ENCODE peak calls at places on chromosomes 12 and 14, in eight cellular contexts. One of them, this sample, is unnamed. For H3K9me3, the result is how much of the 10 kb centered on the place peaks cover.

GRCh38 chr12:70270108-70270507 is 26.9 kb downstream of the CNOT2 start:
- DNase-seq in testis: no peak
- DNase-seq in MG63: no peak
- DNase-seq in CD8-positive, alpha-beta memory T cell: no peak
- DNase-seq in HAP-1: no peak
- DNase-seq in heart right ventricle: no peak
- DNase-seq in GM23248: no peak
- DNase-seq in CD4-positive, alpha-beta T cell: no peak
- DNase-seq in this sample: no peak

GRCh38 chr12:63915105-63915830 is 70.8 kb downstream of the SRGAP1 start:
- DNase-seq in testis: no peak
- DNase-seq in MG63: peak
- DNase-seq in CD8-positive, alpha-beta memory T cell: no peak
- DNase-seq in HAP-1: peak
- DNase-seq in heart right ventricle: no peak
- DNase-seq in GM23248: peak
- DNase-seq in CD4-positive, alpha-beta T cell: no peak
- DNase-seq in this sample: no peak

GRCh38 chr12:6294533-6295186 is 15.8 kb upstream of the PLEKHG6 start:
- DNase-seq in testis: no peak
- DNase-seq in MG63: no peak
- DNase-seq in CD8-positive, alpha-beta memory T cell: no peak
- DNase-seq in HAP-1: peak
- DNase-seq in heart right ventricle: no peak
- DNase-seq in GM23248: peak
- DNase-seq in CD4-positive, alpha-beta T cell: no peak
- DNase-seq in this sample: no peak

GRCh38 chr14:102424520-102424919 is 61.8 kb downstream of the TECPR2 start:
- DNase-seq in testis: peak
- DNase-seq in MG63: no peak
- DNase-seq in CD8-positive, alpha-beta memory T cell: no peak
- DNase-seq in HAP-1: no peak
- DNase-seq in heart right ventricle: no peak
- DNase-seq in GM23248: no peak
- DNase-seq in CD4-positive, alpha-beta T cell: no peak
- DNase-seq in this sample: no peak

GRCh38 chr12:25266522-25266921 is 15.8 kb upstream of the KRAS start:
- DNase-seq in testis: no peak
- DNase-seq in MG63: no peak
- DNase-seq in CD8-positive, alpha-beta memory T cell: no peak
- DNase-seq in HAP-1: no peak
- DNase-seq in heart right ventricle: no peak
- DNase-seq in GM23248: peak
- DNase-seq in CD4-positive, alpha-beta T cell: no peak
- DNase-seq in this sample: no peak

GRCh38 chr12:11174022-11174421 is 3.0 kb downstream of the SMIM10L1 start:
- DNase-seq in testis: no peak
- DNase-seq in MG63: no peak
- DNase-seq in CD8-positive, alpha-beta memory T cell: no peak
- DNase-seq in HAP-1: peak
- DNase-seq in heart right ventricle: no peak
- DNase-seq in GM23248: peak
- DNase-seq in CD4-positive, alpha-beta T cell: no peak
- DNase-seq in this sample: no peak

GRCh38 chr14:87935895-87936294 is 57.1 kb downstream of the GALC start:
- DNase-seq in testis: no peak
- DNase-seq in MG63: no peak
- DNase-seq in CD8-positive, alpha-beta memory T cell: no peak
- DNase-seq in HAP-1: no peak
- DNase-seq in heart right ventricle: no peak
- DNase-seq in GM23248: no peak
- DNase-seq in CD4-positive, alpha-beta T cell: no peak
- DNase-seq in this sample: no peak

GRCh38 chr12:123491056-123491455 is 33.1 kb downstream of the SNRNP35 start:
- DNase-seq in testis: no peak
- DNase-seq in MG63: no peak
- DNase-seq in CD8-positive, alpha-beta memory T cell: no peak
- DNase-seq in HAP-1: no peak
- DNase-seq in heart right ventricle: no peak
- DNase-seq in GM23248: no peak
- DNase-seq in CD4-positive, alpha-beta T cell: no peak
- DNase-seq in this sample: no peak

GRCh38 chr14:90235179-90235976 is 21.0 kb upstream of the PSMC1 start:
- DNase-seq in testis: peak
- DNase-seq in MG63: peak
- DNase-seq in CD8-positive, alpha-beta memory T cell: peak
- DNase-seq in HAP-1: peak
- DNase-seq in heart right ventricle: peak
- DNase-seq in GM23248: peak
- DNase-seq in CD4-positive, alpha-beta T cell: peak
- DNase-seq in this sample: peak

GRCh38 chr12:46908236-46908935 is 82.6 kb upstream of the SLC38A4 start:
- DNase-seq in testis: no peak
- DNase-seq in MG63: peak
- DNase-seq in CD8-positive, alpha-beta memory T cell: no peak
- DNase-seq in HAP-1: no peak
- DNase-seq in heart right ventricle: no peak
- DNase-seq in GM23248: peak
- DNase-seq in CD4-positive, alpha-beta T cell: no peak
- DNase-seq in this sample: no peak

DNA sequence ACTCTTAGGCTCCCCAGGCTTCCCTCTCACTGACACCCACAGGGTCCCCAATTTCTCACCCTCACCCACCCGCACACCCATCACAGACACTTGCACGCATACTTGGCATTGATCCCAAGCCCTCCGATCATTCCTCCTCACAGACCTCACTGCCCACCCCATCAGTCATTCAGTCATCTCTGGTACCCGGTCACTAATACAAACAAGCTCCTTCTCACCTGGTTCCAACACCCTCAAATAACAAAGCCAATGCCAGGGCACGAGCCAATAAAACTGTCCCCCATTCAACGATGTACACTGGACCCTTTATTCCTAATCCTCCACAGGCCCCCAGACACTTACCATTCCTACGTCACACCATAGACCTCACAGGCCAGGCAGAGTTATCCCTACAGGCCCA is 2.3 kb downstream of the ZNF605 start:
- DNase-seq in testis: no peak
- DNase-seq in MG63: no peak
- DNase-seq in CD8-positive, alpha-beta memory T cell: no peak
- DNase-seq in HAP-1: no peak
- DNase-seq in heart right ventricle: no peak
- DNase-seq in GM23248: no peak
- DNase-seq in CD4-positive, alpha-beta T cell: no peak
- DNase-seq in this sample: no peak
- H3K9me3 ChIP-seq in testis: under half
- H3K9me3 ChIP-seq in MG63: under half
- H3K9me3 ChIP-seq in CD8-positive, alpha-beta memory T cell: under half
- H3K9me3 ChIP-seq in HAP-1: under half
- H3K9me3 ChIP-seq in heart right ventricle: under half
- H3K9me3 ChIP-seq in GM23248: under half
- H3K9me3 ChIP-seq in CD4-positive, alpha-beta T cell: under half
- H3K9me3 ChIP-seq in this sample: under half

GRCh38 chr12:8993827-8994226 is 4.5 kb downstream of the KLRG1 start:
- DNase-seq in testis: no peak
- DNase-seq in MG63: no peak
- DNase-seq in CD8-positive, alpha-beta memory T cell: no peak
- DNase-seq in HAP-1: no peak
- DNase-seq in heart right ventricle: no peak
- DNase-seq in GM23248: no peak
- DNase-seq in CD4-positive, alpha-beta T cell: no peak
- DNase-seq in this sample: no peak
- H3K9me3 ChIP-seq in testis: under half
- H3K9me3 ChIP-seq in MG63: under half
- H3K9me3 ChIP-seq in CD8-positive, alpha-beta memory T cell: under half
- H3K9me3 ChIP-seq in HAP-1: under half
- H3K9me3 ChIP-seq in heart right ventricle: under half
- H3K9me3 ChIP-seq in GM23248: under half
- H3K9me3 ChIP-seq in CD4-positive, alpha-beta T cell: under half
- H3K9me3 ChIP-seq in this sample: under half

GRCh38 chr12:132936163-132936562 is 19.9 kb downstream of the ZNF605 start:
- DNase-seq in testis: no peak
- DNase-seq in MG63: no peak
- DNase-seq in CD8-positive, alpha-beta memory T cell: no peak
- DNase-seq in HAP-1: no peak
- DNase-seq in heart right ventricle: no peak
- DNase-seq in GM23248: no peak
- DNase-seq in CD4-positive, alpha-beta T cell: no peak
- DNase-seq in this sample: no peak

GRCh38 chr12:132940071-132940719 is 15.9 kb downstream of the ZNF605 start:
- DNase-seq in testis: no peak
- DNase-seq in MG63: no peak
- DNase-seq in CD8-positive, alpha-beta memory T cell: no peak
- DNase-seq in HAP-1: no peak
- DNase-seq in heart right ventricle: no peak
- DNase-seq in GM23248: no peak
- DNase-seq in CD4-positive, alpha-beta T cell: no peak
- DNase-seq in this sample: no peak

GRCh38 chr12:132941336-132941954 is 14.7 kb downstream of the ZNF605 start:
- DNase-seq in testis: no peak
- DNase-seq in MG63: no peak
- DNase-seq in CD8-positive, alpha-beta memory T cell: no peak
- DNase-seq in HAP-1: no peak
- DNase-seq in heart right ventricle: no peak
- DNase-seq in GM23248: no peak
- DNase-seq in CD4-positive, alpha-beta T cell: no peak
- DNase-seq in this sample: no peak

GRCh38 chr12:132942611-132943010 is 13.5 kb downstream of the ZNF605 start:
- DNase-seq in testis: no peak
- DNase-seq in MG63: no peak
- DNase-seq in CD8-positive, alpha-beta memory T cell: no peak
- DNase-seq in HAP-1: no peak
- DNase-seq in heart right ventricle: no peak
- DNase-seq in GM23248: no peak
- DNase-seq in CD4-positive, alpha-beta T cell: no peak
- DNase-seq in this sample: no peak

GRCh38 chr12:132937476-132937875 is 18.6 kb downstream of the ZNF605 start:
- DNase-seq in testis: no peak
- DNase-seq in MG63: no peak
- DNase-seq in CD8-positive, alpha-beta memory T cell: no peak
- DNase-seq in HAP-1: no peak
- DNase-seq in heart right ventricle: no peak
- DNase-seq in GM23248: no peak
- DNase-seq in CD4-positive, alpha-beta T cell: no peak
- DNase-seq in this sample: no peak
- H3K9me3 ChIP-seq in testis: under half
- H3K9me3 ChIP-seq in MG63: under half
- H3K9me3 ChIP-seq in CD8-positive, alpha-beta memory T cell: under half
- H3K9me3 ChIP-seq in HAP-1: under half
- H3K9me3 ChIP-seq in heart right ventricle: under half
- H3K9me3 ChIP-seq in GM23248: under half
- H3K9me3 ChIP-seq in CD4-positive, alpha-beta T cell: half or more
- H3K9me3 ChIP-seq in this sample: under half

GRCh38 chr14:78175412-78175811 is 5.2 kb downstream of the NRXN3 start:
- DNase-seq in testis: no peak
- DNase-seq in MG63: no peak
- DNase-seq in CD8-positive, alpha-beta memory T cell: no peak
- DNase-seq in HAP-1: no peak
- DNase-seq in heart right ventricle: no peak
- DNase-seq in GM23248: no peak
- DNase-seq in CD4-positive, alpha-beta T cell: no peak
- DNase-seq in this sample: no peak

GRCh38 chr14:78181270-78181669 is 11.1 kb downstream of the NRXN3 start:
- DNase-seq in testis: no peak
- DNase-seq in MG63: no peak
- DNase-seq in CD8-positive, alpha-beta memory T cell: no peak
- DNase-seq in HAP-1: no peak
- DNase-seq in heart right ventricle: no peak
- DNase-seq in GM23248: no peak
- DNase-seq in CD4-positive, alpha-beta T cell: no peak
- DNase-seq in this sample: no peak

GRCh38 chr14:78173266-78174001 is 3.3 kb downstream of the NRXN3 start:
- DNase-seq in testis: no peak
- DNase-seq in MG63: no peak
- DNase-seq in CD8-positive, alpha-beta memory T cell: no peak
- DNase-seq in HAP-1: no peak
- DNase-seq in heart right ventricle: no peak
- DNase-seq in GM23248: no peak
- DNase-seq in CD4-positive, alpha-beta T cell: no peak
- DNase-seq in this sample: no peak

GRCh38 chr14:78178971-78179370 is 8.8 kb downstream of the NRXN3 start:
- DNase-seq in testis: no peak
- DNase-seq in MG63: no peak
- DNase-seq in CD8-positive, alpha-beta memory T cell: no peak
- DNase-seq in HAP-1: no peak
- DNase-seq in heart right ventricle: no peak
- DNase-seq in GM23248: no peak
- DNase-seq in CD4-positive, alpha-beta T cell: no peak
- DNase-seq in this sample: no peak

GRCh38 chr14:78178071-78178470 is 7.9 kb downstream of the NRXN3 start:
- DNase-seq in testis: no peak
- DNase-seq in MG63: no peak
- DNase-seq in CD8-positive, alpha-beta memory T cell: no peak
- DNase-seq in HAP-1: no peak
- DNase-seq in heart right ventricle: no peak
- DNase-seq in GM23248: no peak
- DNase-seq in CD4-positive, alpha-beta T cell: no peak
- DNase-seq in this sample: no peak
- H3K9me3 ChIP-seq in testis: under half
- H3K9me3 ChIP-seq in MG63: under half
- H3K9me3 ChIP-seq in CD8-positive, alpha-beta memory T cell: under half
- H3K9me3 ChIP-seq in HAP-1: under half
- H3K9me3 ChIP-seq in heart right ventricle: under half
- H3K9me3 ChIP-seq in GM23248: under half
- H3K9me3 ChIP-seq in CD4-positive, alpha-beta T cell: under half
- H3K9me3 ChIP-seq in this sample: under half